ENCODE peak calls at places on chromosome 16, in nine cellular contexts. F, Z, Y, Q, M, I, D, G and E are unnamed samples.

GRCh38 chr16:4679854-4680636 is 13.3 kb upstream of the NUDT16L1 start:
- DNase-seq in F (peak), Z (no peak), Y (no peak), Q (peak), M (no peak), I (peak), D (peak), G (no peak), E (no peak)

GRCh38 chr16:80824623-80825364 is 20.4 kb upstream of the CDYL2 start:
- DNase-seq in F (no peak), Z (peak), Y (peak), Q (no peak), M (peak), I (no peak), D (peak), G (peak), E (peak)

GRCh38 chr16:15966420-15967222 is 17.2 kb downstream of the ABCC1 start:
- DNase-seq in F (no peak), Z (no peak), Y (no peak), Q (peak), M (no peak), I (no peak), D (no peak), G (peak), E (no peak)

GRCh38 chr16:29806641-29807425 is 504 bp downstream of the MAZ start:
- DNase-seq in F (peak), Z (peak), Y (peak), Q (peak), M (peak), I (peak), D (peak), G (peak), E (peak)

GRCh38 chr16:51766739-51767138 is 615.7 kb upstream of the SALL1 start:
- DNase-seq in F (no peak), Z (no peak), Y (no peak), Q (no peak), M (no peak), I (no peak), D (no peak), G (no peak), E (no peak)

GRCh38 chr16:84643180-84643583 is 5.1 kb upstream of the KLHL36 start:
- DNase-seq in F (peak), Z (no peak), Y (no peak), Q (peak), M (no peak), I (peak), D (peak), G (no peak), E (peak)

GRCh38 chr16:85079785-85080602 is 32.3 kb downstream of the CIBAR2 start:
- DNase-seq in F (no peak), Z (no peak), Y (no peak), Q (no peak), M (no peak), I (no peak), D (no peak), G (no peak), E (no peak)

GRCh38 chr16:84571010-84571409 is 46.9 kb downstream of the COTL1 start:
- DNase-seq in F (no peak), Z (no peak), Y (no peak), Q (no peak), M (no peak), I (no peak), D (no peak), G (no peak), E (no peak)

GRCh38 chr16:27491894-27492587 is 57.7 kb downstream of the GTF3C1 start:
- DNase-seq in F (no peak), Z (no peak), Y (no peak), Q (no peak), M (peak), I (no peak), D (no peak), G (no peak), E (no peak)

GRCh38 chr16:87235810-87236515 is 81.2 kb downstream of the C16orf95 start:
- DNase-seq in F (no peak), Z (peak), Y (no peak), Q (no peak), M (no peak), I (no peak), D (no peak), G (no peak), E (no peak)

GRCh38 chr16:56357291-56357764 is 68.0 kb downstream of the AMFR start:
- DNase-seq in F (no peak), Z (no peak), Y (no peak), Q (no peak), M (no peak), I (no peak), D (no peak), G (no peak), E (peak)

GRCh38 chr16:68538880-68539701 is at the start of gene ZFP90:
- DNase-seq in F (peak), Z (peak), Y (peak), Q (peak), M (peak), I (peak), D (peak), G (peak), E (peak)

GRCh38 chr16:3038256-3038655 is 1.5 kb upstream of the BICDL2 start:
- DNase-seq in F (no peak), Z (no peak), Y (no peak), Q (peak), M (no peak), I (no peak), D (peak), G (no peak), E (no peak)

GRCh38 chr16:4147236-4147635 is 31.0 kb upstream of the ADCY9 start:
- DNase-seq in F (no peak), Z (no peak), Y (no peak), Q (no peak), M (no peak), I (no peak), D (no peak), G (no peak), E (no peak)

GRCh38 chr16:83932955-83933673 is 19.9 kb upstream of the OSGIN1 start:
- DNase-seq in F (no peak), Z (no peak), Y (no peak), Q (no peak), M (no peak), I (no peak), D (no peak), G (no peak), E (peak)

GRCh38 chr16:56777533-56777932 is 47.6 kb downstream of the NUP93 start:
- DNase-seq in F (no peak), Z (no peak), Y (no peak), Q (no peak), M (no peak), I (no peak), D (no peak), G (no peak), E (no peak)

GRCh38 chr16:50425648-50426047 is 56.9 kb upstream of the BRD7 start:
- DNase-seq in F (no peak), Z (no peak), Y (no peak), Q (no peak), M (no peak), I (no peak), D (no peak), G (no peak), E (no peak)

GRCh38 chr16:64240586-64240985 is 881.3 kb downstream of the CDH11 start:
- DNase-seq in F (no peak), Z (no peak), Y (no peak), Q (no peak), M (no peak), I (no peak), D (no peak), G (no peak), E (no peak)

GRCh38 chr16:14669776-14670175 is 24.3 kb downstream of the PLA2G10 start:
- DNase-seq in F (no peak), Z (no peak), Y (no peak), Q (peak), M (no peak), I (peak), D (peak), G (peak), E (no peak)

GRCh38 chr16:55367301-55367745 is 43.3 kb downstream of the IRX6 start:
- DNase-seq in F (no peak), Z (no peak), Y (no peak), Q (no peak), M (no peak), I (no peak), D (no peak), G (no peak), E (peak)

GRCh38 chr16:11699234-11699894 is 31.1 kb downstream of the SNN start:
- DNase-seq in F (no peak), Z (no peak), Y (no peak), Q (no peak), M (no peak), I (no peak), D (no peak), G (no peak), E (no peak)

GRCh38 chr16:35572186-35572585 is 2112.8 kb downstream of the TP53TG3F start:
- DNase-seq in F (no peak), Z (no peak), Y (no peak), Q (no peak), M (no peak), I (no peak), D (no peak), G (no peak), E (no peak)

GRCh38 chr16:67773569-67774456 is 32.5 kb downstream of the RANBP10 start:
- DNase-seq in F (no peak), Z (no peak), Y (no peak), Q (no peak), M (no peak), I (peak), D (no peak), G (no peak), E (no peak)

GRCh38 chr16:72128701-72129100 is 35.1 kb downstream of the DHX38 start:
- DNase-seq in F (no peak), Z (no peak), Y (no peak), Q (no peak), M (no peak), I (no peak), D (no peak), G (no peak), E (no peak)

GRCh38 chr16:30104492-30104891 is 8.5 kb upstream of the YPEL3 start:
- DNase-seq in F (no peak), Z (no peak), Y (no peak), Q (peak), M (no peak), I (no peak), D (no peak), G (no peak), E (no peak)

GRCh38 chr16:27838536-27839175 is 224.9 kb downstream of the GSG1L start:
- DNase-seq in F (no peak), Z (no peak), Y (no peak), Q (peak), M (no peak), I (no peak), D (no peak), G (no peak), E (peak)

GRCh38 chr16:4899474-4899846 is 37.5 kb downstream of the PPL start:
- DNase-seq in F (no peak), Z (no peak), Y (no peak), Q (no peak), M (no peak), I (no peak), D (no peak), G (no peak), E (no peak)

GRCh38 chr16:31355701-31356100 is 725 bp downstream of the ITGAX start:
- DNase-seq in F (no peak), Z (no peak), Y (no peak), Q (no peak), M (no peak), I (no peak), D (no peak), G (no peak), E (no peak)
- H3K27ac ChIP-seq in F (no peak), Z (no peak), Y (no peak), Q (no peak), M (no peak), I (no peak), D (peak), G (no peak), E (no peak)

GRCh38 chr16:12902511-12903324 is 1.3 kb downstream of the SHISA9 start:
- DNase-seq in F (no peak), Z (no peak), Y (no peak), Q (peak), M (no peak), I (no peak), D (no peak), G (no peak), E (no peak)

GRCh38 chr16:12903325-12904040 is 2.1 kb downstream of the SHISA9 start:
- DNase-seq in F (no peak), Z (no peak), Y (no peak), Q (no peak), M (no peak), I (no peak), D (no peak), G (no peak), E (no peak)

GRCh38 chr16:12900599-12901203 is 697 bp upstream of the SHISA9 start:
- DNase-seq in F (no peak), Z (no peak), Y (no peak), Q (peak), M (no peak), I (no peak), D (no peak), G (no peak), E (no peak)

GRCh38 chr16:12901204-12901596 is 198 bp upstream of the SHISA9 start:
- DNase-seq in F (no peak), Z (no peak), Y (no peak), Q (peak), M (no peak), I (no peak), D (peak), G (no peak), E (no peak)

DNA sequence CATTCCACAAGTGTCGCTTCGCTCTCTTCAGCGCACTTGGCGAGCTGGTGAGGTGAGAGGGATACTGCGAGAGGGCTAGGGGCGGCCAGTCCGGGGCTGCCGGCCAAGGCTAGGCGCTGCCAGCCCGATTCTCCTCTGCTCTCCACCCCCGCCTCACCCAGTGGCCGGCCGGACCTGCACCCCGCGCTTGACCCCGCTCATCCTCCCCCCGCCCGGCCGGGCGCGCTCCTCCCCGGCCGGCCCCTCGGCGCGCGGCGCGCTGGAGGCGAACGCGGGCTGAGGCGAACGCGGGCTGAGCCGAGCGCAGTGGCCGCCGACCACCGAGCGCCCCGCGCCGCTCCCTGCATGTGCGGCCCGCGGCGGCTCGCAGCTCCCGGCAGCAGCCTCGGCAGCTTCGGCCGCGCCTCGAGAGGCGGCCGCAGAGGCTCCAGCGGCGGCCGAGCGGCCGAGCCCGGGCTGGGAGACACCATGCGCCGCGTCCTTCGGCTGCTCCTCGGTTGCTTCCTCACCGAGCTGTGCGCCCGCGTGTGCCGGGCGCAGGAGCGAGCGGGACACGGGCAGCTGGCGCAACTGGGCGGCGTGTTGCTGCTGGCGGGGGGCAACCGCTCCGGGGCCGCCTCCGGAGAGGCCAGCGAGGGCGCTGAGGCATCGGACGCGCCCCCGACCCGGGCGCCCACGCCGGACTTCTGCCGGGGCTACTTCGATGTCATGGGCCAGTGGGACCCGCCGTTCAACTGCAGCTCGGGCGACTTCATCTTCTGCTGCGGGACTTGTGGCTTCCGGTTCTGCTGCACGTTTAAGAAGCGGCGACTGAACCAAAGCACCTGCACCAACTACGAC is at the start of gene SHISA9:
- DNase-seq in F (no peak), Z (no peak), Y (no peak), Q (no peak), M (no peak), I (no peak), D (no peak), G (no peak), E (no peak)
- H3K27ac ChIP-seq in F (no peak), Z (no peak), Y (no peak), Q (peak), M (no peak), I (no peak), D (no peak), G (no peak), E (no peak)

DNA sequence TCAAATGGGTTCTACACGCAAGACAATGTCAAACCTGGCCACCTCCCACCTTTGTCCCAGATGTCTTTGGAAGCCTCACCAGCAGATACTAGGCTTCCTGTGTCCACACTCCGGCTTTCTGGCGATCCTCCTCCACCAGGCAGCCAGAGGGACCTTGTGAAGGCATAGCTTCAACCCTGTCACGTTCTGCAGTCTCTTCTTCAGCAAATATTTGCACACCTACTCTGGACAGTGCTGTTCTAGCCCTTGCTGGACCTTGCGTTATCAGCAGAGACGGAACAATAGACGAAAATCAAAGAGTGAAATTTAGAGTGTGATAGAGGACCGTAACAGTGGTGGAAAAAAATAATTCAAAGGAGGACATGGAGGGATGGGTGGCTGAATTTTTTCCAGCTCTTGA is 38.5 kb upstream of the KIFC3 start:
- DNase-seq in F (no peak), Z (no peak), Y (no peak), Q (no peak), M (no peak), I (no peak), D (no peak), G (no peak), E (no peak)
- H3K27ac ChIP-seq in F (no peak), Z (no peak), Y (no peak), Q (no peak), M (no peak), I (no peak), D (no peak), G (peak), E (no peak)

DNA sequence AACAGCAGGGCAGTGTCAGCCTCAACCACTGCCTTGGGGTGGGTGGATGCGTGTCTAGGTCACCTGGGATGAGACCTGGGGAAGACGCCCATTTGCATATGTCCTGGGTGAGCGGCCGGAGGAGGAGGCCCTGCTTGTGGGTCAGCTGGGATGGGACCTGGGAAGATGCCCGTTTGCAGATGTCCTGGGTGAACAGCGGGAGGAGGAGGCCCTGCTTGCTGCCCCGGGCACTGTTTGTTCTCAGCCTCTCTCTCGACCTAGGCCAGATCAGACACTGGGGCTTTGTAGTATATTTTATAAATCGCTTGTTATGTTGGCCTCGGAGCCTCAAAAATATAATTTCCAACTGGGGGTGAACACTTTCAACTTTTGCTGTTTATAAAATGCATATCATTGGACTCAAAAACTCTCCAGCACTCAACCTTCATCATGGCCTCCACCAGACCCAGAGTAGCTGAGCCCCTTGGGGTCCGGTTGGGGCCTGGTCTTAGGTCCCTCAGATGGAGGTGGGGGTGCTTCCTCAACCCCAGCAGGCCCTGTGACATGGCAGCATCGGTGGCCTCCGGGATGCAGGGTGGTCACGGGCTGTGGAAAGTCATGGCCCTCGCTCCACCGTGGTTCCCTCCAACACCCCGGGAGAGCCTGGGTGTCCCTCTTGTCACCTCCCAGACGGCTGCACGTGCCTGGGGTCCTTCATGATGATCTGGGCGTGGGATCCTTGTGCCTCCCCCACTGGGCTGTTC is 17.3 kb downstream of the DBNDD1 start:
- DNase-seq in F (no peak), Z (no peak), Y (no peak), Q (no peak), M (no peak), I (no peak), D (no peak), G (no peak), E (no peak)
- H3K27ac ChIP-seq in F (no peak), Z (no peak), Y (no peak), Q (no peak), M (no peak), I (no peak), D (no peak), G (no peak), E (no peak)

GRCh38 chr16:54136276-54136625 is 150.3 kb downstream of the IRX3 start:
- DNase-seq in F (no peak), Z (no peak), Y (no peak), Q (no peak), M (no peak), I (no peak), D (no peak), G (no peak), E (no peak)
- H3K27ac ChIP-seq in F (no peak), Z (no peak), Y (no peak), Q (peak), M (no peak), I (no peak), D (no peak), G (peak), E (no peak)